ENCODE peak calls at places on chromosomes 4 and X, in six cellular contexts. Z, O, W, J, T and M are unnamed samples.

GRCh38 chrX:103817502-103817901 is 14.6 kb downstream of the RAB9B start:
- DNase-seq in W (no peak), J (peak; percentile 21), Z (peak; percentile 42), O (no peak), T (no peak), M (peak; percentile 26)

GRCh38 chrX:150980186-150980585 is 2.9 kb upstream of the HMGB3 start:
- DNase-seq in O (no peak), W (no peak), J (no peak), Z (no peak), T (no peak), M (no peak)

GRCh38 chr4:77619408-77619807 is 13.8 kb downstream of the CXCL13 start:
- DNase-seq in T (no peak), J (no peak), O (no peak), Z (no peak), W (no peak), M (no peak)

GRCh38 chr4:100489316-100489715 is 28.5 kb downstream of the EMCN start:
- DNase-seq in O (no peak), W (no peak), T (no peak), J (no peak), Z (no peak), M (no peak)

GRCh38 chr4:69092190-69092589 is 4.1 kb upstream of the UGT2B7 start:
- DNase-seq in Z (no peak), T (no peak), O (no peak), W (no peak), J (no peak), M (no peak)

GRCh38 chrX:55486736-55487135 is 2.9 kb downstream of the USP51 start:
- DNase-seq in O (no peak), Z (peak; percentile 30), W (no peak), T (no peak), J (no peak), M (no peak)

GRCh38 chr4:73917081-73917501 is 47.9 kb downstream of the CXCL1 start:
- DNase-seq in W (no peak), J (peak; percentile 85), T (no peak), Z (no peak), O (no peak), M (no peak)

GRCh38 chrX:10902001-10902400 is 209.1 kb upstream of the HCCS start:
- DNase-seq in J (no peak), T (no peak), W (no peak), Z (no peak), O (no peak), M (no peak)

GRCh38 chrX:39476596-39476995 is 621.2 kb downstream of the BCOR start:
- DNase-seq in Z (no peak), W (no peak), O (no peak), T (no peak), J (no peak), M (no peak)

GRCh38 chrX:103793541-103793932 is 16.9 kb downstream of the PLP1 start:
- DNase-seq in T (no peak), W (no peak), Z (no peak), O (no peak), J (no peak), M (no peak)

GRCh38 chr4:140876597-140877364 is 120.6 kb upstream of the TBC1D9 start:
- DNase-seq in Z (no peak), T (no peak), W (no peak), O (no peak), J (peak; percentile 32), M (no peak)

GRCh38 chr4:81314196-81314896 is 99.3 kb upstream of the PRKG2 start:
- DNase-seq in T (no peak), Z (peak; percentile 87), J (no peak), O (no peak), W (no peak), M (no peak)

GRCh38 chrX:107429090-107429489 is 20.4 kb upstream of the FRMPD3 start:
- DNase-seq in W (no peak), T (no peak), Z (peak; percentile 15), J (peak; percentile 21), O (no peak), M (no peak)

GRCh38 chrX:119759333-119759766 is 962 bp downstream of the SOWAHD start:
- DNase-seq in O (no peak), Z (peak; percentile 3), J (no peak), W (no peak), T (no peak), M (no peak)

GRCh38 chrX:129998006-129998405 is 15.6 kb downstream of the BCORL1 start:
- DNase-seq in T (no peak), J (no peak), Z (no peak), W (no peak), O (no peak), M (no peak)

GRCh38 chrX:68658530-68658929 is 11.1 kb downstream of the STARD8 start:
- DNase-seq in W (no peak), T (no peak), O (no peak), Z (no peak), J (no peak), M (no peak)

GRCh38 chr4:177263818-177264217 is 45.9 kb upstream of the NEIL3 start:
- DNase-seq in O (no peak), W (no peak), J (no peak), Z (no peak), T (no peak), M (no peak)

GRCh38 chr4:8940792-8941491 is 69.3 kb upstream of the HMX1 start:
- DNase-seq in J (no peak), W (no peak), O (no peak), Z (no peak), T (no peak), M (no peak)